ENCODE peak calls at places on chromosomes 11 and 22, in five cellular contexts. B is aorta, E is dorsolateral prefrontal cortex, Z is neural progenitor cell, W is right lobe of liver. J is an unnamed sample.

GRCh38 chr22:46935506-46936377 is 173.3 kb downstream of the TBC1D22A start:
- DNase-seq in E (no peak), Z (no peak), B (no peak), W (peak; percentile 91), J (peak; percentile 63)

GRCh38 chr11:125155767-125156166 is 8.8 kb upstream of the PKNOX2 start:
- DNase-seq in B (no peak), Z (no peak), W (no peak), E (no peak), J (no peak)

GRCh38 chr11:130051077-130051476 is 18.6 kb upstream of the APLP2 start:
- DNase-seq in E (no peak), W (no peak), Z (no peak), B (no peak), J (no peak)

GRCh38 chr11:65439331-65440181 is 17.0 kb downstream of the NEAT1 start:
- DNase-seq in W (peak; percentile 19), B (no peak), Z (no peak), E (no peak), J (no peak)

GRCh38 chr11:15472405-15472799 is 357.7 kb downstream of the INSC start:
- DNase-seq in E (no peak), Z (no peak), W (no peak), B (no peak), J (no peak)

GRCh38 chr11:61270354-61271070 is 24.6 kb downstream of the VWCE start:
- DNase-seq in B (no peak), E (no peak), Z (no peak), W (no peak), J (no peak)

GRCh38 chr11:64996710-64997380 is at the start of gene BATF2:
- DNase-seq in E (peak; percentile 44), B (peak; percentile 87), W (peak; percentile 88), Z (peak; percentile 86), J (peak; percentile 89)

GRCh38 chr11:28296426-28296825 is 188.2 kb downstream of the METTL15 start:
- DNase-seq in E (no peak), B (no peak), W (no peak), Z (no peak), J (no peak)

GRCh38 chr11:110912437-110912836 is 200.2 kb upstream of the ARHGAP20 start:
- DNase-seq in Z (no peak), B (no peak), W (no peak), E (no peak), J (no peak)

GRCh38 chr22:22770280-22770871 is 117.2 kb upstream of the IGLL5 start:
- DNase-seq in E (no peak), W (peak; percentile 72), Z (peak; percentile 68), B (no peak), J (no peak)

GRCh38 chr11:124204008-124204407 is 20.9 kb downstream of the OR10D3 start:
- DNase-seq in Z (no peak), B (no peak), E (no peak), W (no peak), J (no peak)

GRCh38 chr11:43987384-43988039 is 45.1 kb downstream of the C11orf96 start:
- DNase-seq in Z (no peak), W (peak; percentile 89), E (peak; percentile 34), B (peak; percentile 96), J (peak; percentile 74)

GRCh38 chr11:111941963-111942362 is 4.8 kb downstream of the DIXDC1 start:
- DNase-seq in E (peak; percentile 64), Z (no peak), B (no peak), W (no peak), J (no peak)

GRCh38 chr11:36775157-36775556 is 177.1 kb upstream of the RAG2 start:
- DNase-seq in B (no peak), E (no peak), Z (no peak), W (no peak), J (no peak)

GRCh38 chr11:85414175-85414574 is 213.0 kb downstream of the DLG2 start:
- DNase-seq in E (no peak), B (no peak), Z (no peak), W (no peak), J (no peak)

GRCh38 chr22:36293606-36294292 is 40.8 kb downstream of the APOL1 start:
- DNase-seq in B (peak; percentile 44), E (no peak), W (peak; percentile 46), Z (no peak), J (peak; percentile 40)

GRCh38 chr22:20466659-20467379 is 28.8 kb downstream of the KLHL22 start:
- DNase-seq in E (no peak), W (peak; percentile 7), Z (no peak), B (no peak), J (no peak)

GRCh38 chr11:47992959-47993820 is 12.8 kb downstream of the PTPRJ start:
- DNase-seq in W (peak; percentile 19), E (no peak), Z (no peak), B (no peak), J (no peak)

GRCh38 chr11:60777106-60777505 is 8.0 kb upstream of the MS4A10 start:
- DNase-seq in E (no peak), Z (no peak), B (no peak), W (no peak), J (no peak)

GRCh38 chr11:34758262-34758661 is 137.4 kb downstream of the EHF start:
- DNase-seq in Z (no peak), E (no peak), B (no peak), W (peak; percentile 63), J (no peak)

GRCh38 chr22:37566329-37566837 is 6.1 kb downstream of the CDC42EP1 start:
- DNase-seq in W (no peak), B (peak; percentile 62), Z (no peak), E (no peak), J (peak; percentile 71)

GRCh38 chr11:23725752-23726151 is 771.1 kb upstream of the LUZP2 start:
- DNase-seq in Z (no peak), B (no peak), W (no peak), E (no peak), J (no peak)

GRCh38 chr11:15276616-15277015 is 161.9 kb downstream of the INSC start:
- DNase-seq in Z (peak; percentile 61), B (no peak), E (no peak), W (no peak), J (no peak)

DNA sequence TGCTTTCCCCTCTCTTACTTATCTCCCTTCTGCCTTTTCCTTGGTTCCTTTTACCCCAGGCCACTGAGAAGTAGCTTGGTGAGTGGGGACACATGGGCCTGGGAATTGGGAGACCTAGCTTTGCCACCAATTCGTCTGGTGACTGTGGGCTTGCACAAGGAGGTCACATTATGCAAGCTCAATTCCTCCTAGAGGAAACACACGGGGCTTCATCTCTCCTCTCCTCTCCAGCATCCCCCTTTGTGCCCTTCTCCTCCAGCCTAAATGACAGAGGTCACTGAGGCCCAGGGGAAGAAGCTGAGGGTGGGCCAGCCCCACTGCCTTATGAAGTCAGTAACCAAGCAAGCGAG is 2.2 kb downstream of the CLCF1 start:
- DNase-seq in E (no peak), W (no peak), Z (no peak), B (no peak), J (no peak)
- H3K27ac ChIP-seq in E (no peak overlapping the region), W (no peak overlapping the region), Z (no peak overlapping the region), B (no peak overlapping the region), J (no peak overlapping the region)

GRCh38 chr11:1851437-1852180 is 1.3 kb upstream of the LSP1 start:
- DNase-seq in E (no peak), B (no peak), W (no peak), Z (no peak), J (no peak)

GRCh38 chr11:1852271-1852877 is 510 bp upstream of the LSP1 start:
- DNase-seq in W (no peak), Z (no peak), E (no peak), B (no peak), J (no peak)

GRCh38 chr11:1854132-1854948 is 1.5 kb downstream of the LSP1 start:
- DNase-seq in B (no peak), Z (no peak), E (no peak), W (no peak), J (no peak)

GRCh38 chr11:1853376-1854131 is 670 bp downstream of the LSP1 start:
- DNase-seq in B (no peak), E (no peak), W (no peak), Z (no peak), J (no peak)

GRCh38 chr11:1852885-1853284 is at the start of gene LSP1:
- DNase-seq in Z (no peak), W (no peak), E (no peak), B (peak; percentile 77), J (peak; percentile 80)
- H3K4me3 ChIP-seq in Z (no peak within 1 kb of the TSS), W (peak within 1 kb of the TSS; percentile 26), E (no peak within 1 kb of the TSS), B (no peak within 1 kb of the TSS), J (peak within 1 kb of the TSS; percentile 58)

DNA sequence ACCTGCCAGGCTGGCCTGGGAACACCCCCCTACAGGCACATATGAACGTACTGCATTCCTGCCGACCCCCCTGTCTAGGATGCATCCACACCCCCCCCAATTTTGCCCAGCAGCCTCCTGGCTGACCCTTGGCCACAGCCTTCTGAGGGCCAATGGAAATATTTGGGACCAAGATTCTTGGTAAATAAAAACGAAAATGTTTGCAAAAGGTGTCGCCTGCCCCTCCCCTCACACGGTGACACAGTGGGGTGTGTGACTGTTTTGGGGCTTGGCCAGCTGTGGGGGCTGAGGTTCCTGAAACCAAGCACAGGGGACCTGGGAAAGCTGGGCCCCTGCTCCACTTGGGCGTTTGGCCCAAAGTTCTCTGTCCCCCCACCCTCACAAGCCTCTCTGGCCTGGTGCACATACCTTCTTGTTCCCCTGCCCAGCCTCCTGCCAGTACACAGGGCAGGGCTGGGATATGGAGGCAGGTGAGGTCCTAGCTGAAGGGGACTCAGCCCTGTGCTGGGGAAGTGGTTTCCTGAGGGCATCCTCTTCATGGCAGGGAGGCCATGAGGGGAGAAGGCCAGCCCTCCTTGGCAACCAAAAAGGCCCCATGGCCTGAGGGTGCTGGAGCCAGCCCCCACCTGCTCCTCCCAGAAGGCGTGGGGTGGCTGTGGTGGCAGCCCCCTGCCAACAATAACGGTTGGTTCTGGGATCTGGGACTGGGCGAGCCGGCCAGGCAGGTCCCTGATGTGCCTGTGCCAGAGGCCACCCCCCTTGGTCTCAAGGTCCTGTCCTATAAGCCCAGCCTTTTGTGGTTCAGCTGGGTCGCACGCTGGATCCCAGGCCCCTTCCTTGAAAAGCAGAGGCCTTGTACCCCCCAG is 2.1 kb upstream of the CRACR2B start:
- DNase-seq in B (no peak), W (no peak), E (no peak), Z (no peak), J (no peak)
- H3K27ac ChIP-seq in B (no peak overlapping the region), W (no peak overlapping the region), E (no peak overlapping the region), Z (no peak overlapping the region), J (peak overlapping the region; percentile 86)

GRCh38 chr11:6612008-6612815 is at the start of gene TAF10:
- DNase-seq in Z (peak; percentile 97), B (peak; percentile 99), W (peak; percentile 99), E (peak; percentile 94), J (peak; percentile 99)

GRCh38 chr11:6608726-6609501 is 3.1 kb downstream of the TAF10 start:
- DNase-seq in B (peak; percentile 61), E (no peak), Z (no peak), W (no peak), J (no peak)

GRCh38 chr11:6611092-6612007 is 666 bp downstream of the TAF10 start:
- DNase-seq in B (peak; percentile 80), E (no peak), W (peak; percentile 74), Z (peak; percentile 48), J (peak; percentile 71)

GRCh38 chr11:6609502-6610015 is 2.5 kb downstream of the TAF10 start:
- DNase-seq in W (no peak), E (no peak), Z (no peak), B (peak; percentile 27), J (no peak)

GRCh38 chr11:6610591-6610990 is 1.4 kb downstream of the TAF10 start:
- DNase-seq in Z (no peak), W (peak; percentile 51), E (no peak), B (no peak), J (peak; percentile 46)
- H3K4me3 ChIP-seq in Z (peak overlapping the region; percentile 85), W (no peak overlapping the region), E (no peak overlapping the region), B (no peak overlapping the region), J (peak overlapping the region; percentile 81)